ENCODE peak calls at places on chromosomes 2 and 18, in nine cellular contexts. U, K, H, G, P, R, J, M and C are unnamed samples.

GRCh38 chr2:42931147-42931817 is 138.9 kb upstream of the HAAO start:
- DNase-seq in U (no peak), K (no peak), H (no peak), G (no peak), P (no peak), R (no peak), J (no peak), M (peak; percentile 80), C (no peak)

GRCh38 chr2:142825861-142826260 is 51.6 kb upstream of the KYNU start:
- DNase-seq in U (no peak), K (no peak), H (no peak), G (no peak), P (no peak), R (no peak), J (no peak), M (no peak), C (no peak)

GRCh38 chr2:191811807-191812602 is 34.9 kb downstream of the CAVIN2 start:
- DNase-seq in U (peak; percentile 74), K (peak; percentile 6), H (no peak), G (no peak), P (peak; percentile 34), R (no peak), J (peak; percentile 25), M (peak; percentile 70), C (no peak)

GRCh38 chr2:96159084-96159830 is 14.0 kb upstream of the DUSP2 start:
- DNase-seq in U (no peak), K (peak; percentile 33), H (no peak), G (peak; percentile 33), P (peak; percentile 70), R (no peak), J (no peak), M (no peak), C (no peak)

GRCh38 chr2:30382995-30383394 is 64.1 kb upstream of the LCLAT1 start:
- DNase-seq in U (no peak), K (no peak), H (no peak), G (no peak), P (no peak), R (no peak), J (no peak), M (no peak), C (no peak)

GRCh38 chr2:17608251-17608650 is 67.8 kb downstream of the VSNL1 start:
- DNase-seq in U (no peak), K (no peak), H (no peak), G (no peak), P (no peak), R (no peak), J (no peak), M (no peak), C (no peak)

GRCh38 chr2:196278491-196278911 is 107.1 kb upstream of the STK17B start:
- DNase-seq in U (no peak), K (no peak), H (no peak), G (no peak), P (peak; percentile 48), R (no peak), J (no peak), M (no peak), C (no peak)

GRCh38 chr18:24734058-24734457 is 273.6 kb downstream of the HRH4 start:
- DNase-seq in U (peak; percentile 7), K (no peak), H (no peak), G (no peak), P (no peak), R (no peak), J (no peak), M (peak; percentile 58), C (no peak)

GRCh38 chr2:54497738-54498680 is 41.9 kb downstream of the SPTBN1 start:
- DNase-seq in U (peak; percentile 13), K (no peak), H (no peak), G (no peak), P (no peak), R (peak; percentile 63), J (no peak), M (peak; percentile 68), C (no peak)

GRCh38 chr2:233079953-233080835 is 20.1 kb downstream of the INPP5D start:
- DNase-seq in U (no peak), K (no peak), H (no peak), G (no peak), P (no peak), R (no peak), J (no peak), M (no peak), C (no peak)

GRCh38 chr18:48300463-48300961 is 108.7 kb downstream of the ZBTB7C start:
- DNase-seq in U (no peak), K (no peak), H (no peak), G (no peak), P (peak; percentile 3), R (peak; percentile 33), J (no peak), M (peak; percentile 78), C (no peak)

GRCh38 chr2:63435080-63435479 is 153.2 kb downstream of the WDPCP start:
- DNase-seq in U (no peak), K (no peak), H (no peak), G (no peak), P (no peak), R (no peak), J (no peak), M (no peak), C (no peak)

GRCh38 chr2:26847663-26848335 is at the start of gene DPYSL5:
- DNase-seq in U (peak; percentile 63), K (peak; percentile 35), H (peak; percentile 42), G (no peak), P (peak; percentile 15), R (no peak), J (peak; percentile 50), M (peak; percentile 94), C (no peak)

GRCh38 chr18:9643549-9643948 is 29.2 kb upstream of the PPP4R1 start:
- DNase-seq in U (no peak), K (no peak), H (no peak), G (no peak), P (no peak), R (peak; percentile 95), J (no peak), M (peak; percentile 96), C (no peak)

GRCh38 chr18:11889284-11889683 is 18.8 kb downstream of the MPPE1 start:
- DNase-seq in U (no peak), K (no peak), H (no peak), G (no peak), P (no peak), R (no peak), J (no peak), M (no peak), C (no peak)

GRCh38 chr2:215626812-215627281 is 191.0 kb upstream of the FN1 start:
- DNase-seq in U (no peak), K (no peak), H (no peak), G (no peak), P (no peak), R (no peak), J (no peak), M (peak; percentile 44), C (no peak)

GRCh38 chr18:36127866-36128845 is 984 bp downstream of the SLC39A6 start:
- DNase-seq in U (no peak), K (no peak), H (no peak), G (no peak), P (peak; percentile 28), R (no peak), J (no peak), M (peak; percentile 52), C (no peak)

GRCh38 chr2:7057865-7058400 is 140.7 kb downstream of the RNF144A start:
- DNase-seq in U (no peak), K (no peak), H (no peak), G (no peak), P (peak; percentile 7), R (no peak), J (no peak), M (no peak), C (no peak)

GRCh38 chr2:33577084-33577483 is 22.0 kb downstream of the FAM98A start:
- DNase-seq in U (no peak), K (no peak), H (no peak), G (no peak), P (no peak), R (no peak), J (no peak), M (peak; percentile 11), C (no peak)

GRCh38 chr2:217979151-217979811 is 23.5 kb downstream of the TNS1 start:
- DNase-seq in U (no peak), K (no peak), H (no peak), G (no peak), P (no peak), R (no peak), J (no peak), M (peak; percentile 67), C (no peak)

GRCh38 chr2:158487419-158487818 is 30.7 kb downstream of the PKP4 start:
- DNase-seq in U (no peak), K (no peak), H (no peak), G (no peak), P (no peak), R (no peak), J (no peak), M (no peak), C (no peak)

GRCh38 chr2:61247204-61247812 is 85.3 kb downstream of the C2orf74 start:
- DNase-seq in U (no peak), K (no peak), H (no peak), G (no peak), P (no peak), R (no peak), J (no peak), M (no peak), C (no peak)